ENCODE peak calls at places on chromosomes 3 and 15, in eight cellular contexts. K is head of caudate nucleus, U is naive B cell, D is AG09319, Y is iris pigment epithelial cell, A is KBM-7, L is activated T-helper 1 cell treated with Interleukin-2 at 50 U/mL for 16 hours, N is lower leg skin. J is an unnamed sample.

GRCh38 chr3:27613846-27614500 is 108.2 kb downstream of the EOMES start:
- DNase-seq in K (no peak), U (no peak), D (no peak), Y (peak), A (no peak), L (no peak), N (no peak), J (no peak)

GRCh38 chr3:121883507-121883906 is 10.7 kb upstream of the SLC15A2 start:
- DNase-seq in K (no peak), U (peak), D (no peak), Y (peak), A (peak), L (no peak), N (no peak), J (no peak)

GRCh38 chr3:18870642-18871041 is 277.7 kb upstream of the KCNH8 start:
- DNase-seq in K (no peak), U (no peak), D (no peak), Y (no peak), A (no peak), L (no peak), N (no peak), J (no peak)

GRCh38 chr3:11328196-11328945 is 56.2 kb downstream of the ATG7 start:
- DNase-seq in K (no peak), U (no peak), D (no peak), Y (no peak), A (no peak), L (no peak), N (no peak), J (no peak)

GRCh38 chr15:48062476-48062875 is 58.3 kb upstream of the SLC24A5 start:
- DNase-seq in K (no peak), U (no peak), D (no peak), Y (peak), A (no peak), L (no peak), N (no peak), J (no peak)

GRCh38 chr3:117346878-117347277 is 637.3 kb downstream of the TUSC7 start:
- DNase-seq in K (no peak), U (no peak), D (no peak), Y (no peak), A (no peak), L (no peak), N (no peak), J (no peak)

GRCh38 chr3:71641669-71642068 is 58.1 kb upstream of the FOXP1 start:
- DNase-seq in K (no peak), U (no peak), D (no peak), Y (peak), A (no peak), L (no peak), N (no peak), J (no peak)

GRCh38 chr3:75380276-75380771 is 283.8 kb upstream of the FRG2C start:
- DNase-seq in K (no peak), U (no peak), D (no peak), Y (no peak), A (no peak), L (no peak), N (no peak), J (no peak)

GRCh38 chr15:49832421-49832980 is 211.7 kb downstream of the DTWD1 start:
- DNase-seq in K (no peak), U (no peak), D (no peak), Y (peak), A (no peak), L (no peak), N (no peak), J (no peak)

GRCh38 chr3:76554717-76555116 is 485.2 kb upstream of the ROBO2 start:
- DNase-seq in K (no peak), U (no peak), D (no peak), Y (peak), A (no peak), L (no peak), N (peak), J (no peak)

GRCh38 chr3:146715176-146715575 is 110.0 kb upstream of the PLSCR5 start:
- DNase-seq in K (no peak), U (no peak), D (no peak), Y (peak), A (no peak), L (no peak), N (no peak), J (no peak)

GRCh38 chr3:134340362-134340997 is 33.8 kb downstream of the AMOTL2 start:
- DNase-seq in K (no peak), U (no peak), D (no peak), Y (no peak), A (no peak), L (no peak), N (peak), J (no peak)

GRCh38 chr15:27123808-27124207 is 152.8 kb downstream of the GABRG3 start:
- DNase-seq in K (no peak), U (no peak), D (no peak), Y (no peak), A (no peak), L (no peak), N (no peak), J (no peak)

GRCh38 chr3:9385209-9385936 is 12.0 kb upstream of the SETD5 start:
- DNase-seq in K (no peak), U (no peak), D (no peak), Y (peak), A (no peak), L (no peak), N (no peak), J (no peak)

GRCh38 chr15:25707656-25708365 is 155.3 kb downstream of the ATP10A start:
- DNase-seq in K (peak), U (no peak), D (no peak), Y (no peak), A (no peak), L (no peak), N (peak), J (no peak)

GRCh38 chr3:149790265-149790664 is 2.1 kb downstream of the ANKUB1 start:
- DNase-seq in K (no peak), U (no peak), D (no peak), Y (peak), A (no peak), L (no peak), N (no peak), J (no peak)

GRCh38 chr15:63246691-63247464 is 30.5 kb upstream of the APH1B start:
- DNase-seq in K (no peak), U (no peak), D (peak), Y (peak), A (peak), L (no peak), N (no peak), J (no peak)

GRCh38 chr15:78077053-78077859 is at the start of gene TBC1D2B:
- DNase-seq in K (peak), U (peak), D (no peak), Y (no peak), A (peak), L (peak), N (peak), J (peak)

GRCh38 chr3:189820365-189820720 is 189.2 kb downstream of the TP63 start:
- DNase-seq in K (no peak), U (no peak), D (no peak), Y (no peak), A (peak), L (no peak), N (no peak), J (no peak)

GRCh38 chr15:75177360-75178071 is 24.2 kb upstream of the C15orf39 start:
- DNase-seq in K (no peak), U (no peak), D (no peak), Y (no peak), A (no peak), L (no peak), N (no peak), J (no peak)

GRCh38 chr15:66621491-66622467 is 56.0 kb upstream of the LCTL start:
- DNase-seq in K (no peak), U (no peak), D (no peak), Y (peak), A (no peak), L (no peak), N (no peak), J (no peak)

GRCh38 chr3:118907909-118908308 is 126.7 kb downstream of the IGSF11 start:
- DNase-seq in K (no peak), U (no peak), D (no peak), Y (no peak), A (no peak), L (no peak), N (no peak), J (no peak)

GRCh38 chr15:65087873-65088642 is 11.5 kb downstream of the KBTBD13 start:
- DNase-seq in K (no peak), U (no peak), D (no peak), Y (no peak), A (no peak), L (no peak), N (no peak), J (no peak)

GRCh38 chr3:195546130-195546560 is 3.0 kb upstream of the PPP1R2 start:
- DNase-seq in K (no peak), U (no peak), D (peak), Y (peak), A (no peak), L (no peak), N (no peak), J (no peak)

GRCh38 chr3:186380622-186381380 is 18.8 kb upstream of the DGKG start:
- DNase-seq in K (no peak), U (no peak), D (no peak), Y (peak), A (no peak), L (no peak), N (no peak), J (no peak)

GRCh38 chr3:153163349-153164008 is 1.5 kb downstream of the RAP2B start:
- DNase-seq in K (no peak), U (no peak), D (no peak), Y (no peak), A (peak), L (no peak), N (no peak), J (no peak)

GRCh38 chr15:67095834-67096366 is 30.5 kb downstream of the SMAD3 start:
- DNase-seq in K (no peak), U (no peak), D (no peak), Y (no peak), A (no peak), L (no peak), N (no peak), J (no peak)

GRCh38 chr15:30953731-30954378 is 37.6 kb downstream of the MTMR10 start:
- DNase-seq in K (no peak), U (no peak), D (peak), Y (peak), A (no peak), L (no peak), N (no peak), J (no peak)

GRCh38 chr15:66724732-66725467 is 22.9 kb downstream of the SMAD6 start:
- DNase-seq in K (no peak), U (no peak), D (no peak), Y (no peak), A (no peak), L (no peak), N (no peak), J (no peak)

GRCh38 chr3:141426404-141427034 is 58.2 kb downstream of the ZBTB38 start:
- DNase-seq in K (peak), U (no peak), D (no peak), Y (peak), A (peak), L (no peak), N (peak), J (no peak)

GRCh38 chr3:125512135-125512920 is 7.7 kb downstream of the SNX4 start:
- DNase-seq in K (no peak), U (no peak), D (no peak), Y (peak), A (no peak), L (no peak), N (no peak), J (no peak)

GRCh38 chr3:126270145-126270811 is 86.9 kb downstream of the KLF15 start:
- DNase-seq in K (peak), U (no peak), D (no peak), Y (peak), A (no peak), L (no peak), N (peak), J (no peak)

J was measured in natural killer cell.